ENCODE peak calls at places on chromosomes 13 and 19, in ten cellular contexts. K is C1 segment of cervical spinal cord; P is activated CD4-positive, alpha-beta T cell treated with anti-CD3 and anti-CD28 coated beads, Interleukin-2, amount 50 U/mL, for 4 hours; A is osteocyte; D is fibroblast of the aortic adventitia; G is GM23248; Z is NCI-H2081; L is fibroblast of the conjunctiva; J is AG10803; F is NCI-H774. R is an unnamed sample.

GRCh38 chr13:113947321-113948033 is 26.4 kb downstream of the C13orf46 start:
- DNase-seq in G (peak; percentile 76), L (peak; percentile 53), F (no peak), J (peak; percentile 81), Z (no peak), A (no peak), D (peak; percentile 74), K (no peak), P (no peak), R (no peak)

GRCh38 chr13:36549771-36550170 is 117.5 kb downstream of the CCNA1 start:
- DNase-seq in G (no peak), L (no peak), A (no peak), K (no peak), J (no peak), D (peak; percentile 2), F (no peak), P (no peak), Z (peak; percentile 9), R (no peak)

GRCh38 chr13:101916108-101916757 is 463.8 kb downstream of the ITGBL1 start:
- DNase-seq in F (peak; percentile 22), G (peak; percentile 37), P (no peak), J (no peak), Z (peak; percentile 65), K (no peak), A (peak; percentile 85), L (no peak), D (no peak), R (peak; percentile 30)

GRCh38 chr19:33411621-33412180 is 38.2 kb downstream of the CEBPG start:
- DNase-seq in K (no peak), G (no peak), L (no peak), A (no peak), F (no peak), P (no peak), Z (no peak), D (no peak), J (no peak), R (no peak)

GRCh38 chr13:49113526-49114286 is 106.4 kb upstream of the MLNR start:
- DNase-seq in L (peak; percentile 27), Z (no peak), D (peak; percentile 80), J (peak; percentile 62), A (no peak), K (no peak), P (no peak), F (no peak), G (peak; percentile 82), R (no peak)

GRCh38 chr19:51327066-51327985 is 14.6 kb downstream of the VSIG10L start:
- DNase-seq in G (peak; percentile 83), J (peak; percentile 32), A (no peak), D (peak; percentile 28), Z (no peak), F (no peak), K (no peak), P (peak; percentile 16), L (no peak), R (no peak)

GRCh38 chr19:51439021-51439465 is 19.2 kb downstream of the SIGLEC8 start:
- DNase-seq in D (no peak), G (peak; percentile 38), P (no peak), K (no peak), F (no peak), J (peak; percentile 8), L (no peak), Z (no peak), A (no peak), R (no peak)

GRCh38 chr13:92500192-92500591 is 726.4 kb upstream of the GPC6 start:
- DNase-seq in Z (no peak), A (no peak), J (no peak), D (no peak), G (no peak), K (no peak), F (no peak), P (no peak), L (no peak), R (no peak)

GRCh38 chr13:33251131-33251629 is 34.4 kb downstream of the STARD13 start:
- DNase-seq in D (peak; percentile 95), A (no peak), P (no peak), L (peak; percentile 86), F (no peak), K (no peak), G (peak; percentile 94), J (peak; percentile 98), Z (peak; percentile 8), R (no peak)

GRCh38 chr19:6501740-6502648 is at the start of gene TUBB4A:
- DNase-seq in L (no peak), K (peak; percentile 24), Z (no peak), P (peak; percentile 34), G (no peak), F (no peak), J (no peak), A (no peak), D (no peak), R (no peak)

GRCh38 chr19:54928299-54928698 is 19.0 kb downstream of the NLRP7 start:
- DNase-seq in D (no peak), P (no peak), G (peak; percentile 12), J (no peak), Z (no peak), A (no peak), K (no peak), F (no peak), L (no peak), R (no peak)

GRCh38 chr19:43779147-43779819 is 1.5 kb downstream of the KCNN4 start:
- DNase-seq in P (no peak), G (no peak), J (no peak), D (no peak), K (no peak), L (no peak), A (no peak), F (no peak), Z (no peak), R (no peak)

GRCh38 chr13:102913924-102914628 is 68.2 kb downstream of the ERCC5 start:
- DNase-seq in L (peak; percentile 49), F (no peak), Z (no peak), G (peak; percentile 33), J (peak; percentile 51), K (no peak), P (no peak), D (peak; percentile 30), A (no peak), R (no peak)

GRCh38 chr13:97257800-97258799 is 36.0 kb downstream of the MBNL2 start:
- DNase-seq in P (no peak), L (peak; percentile 68), K (no peak), G (peak; percentile 91), F (no peak), J (peak; percentile 88), A (no peak), Z (no peak), D (peak; percentile 92), R (no peak)

GRCh38 chr13:82636119-82636518 is 1246.2 kb downstream of the SLITRK1 start:
- DNase-seq in D (no peak), L (no peak), P (no peak), F (no peak), K (no peak), Z (no peak), J (no peak), G (peak; percentile 38), A (no peak), R (no peak)